ENCODE peak calls at places on chromosome 4, in eight cellular contexts. One of them, this sample, is unnamed.
A peak's percentile ranks its signal among the peaks of the same experiment; 100 is the strongest.

GRCh38 chr4:182917182-182918043 is at the start of gene DCTD:
- DNase-seq in sciatic nerve: peak; percentile 88
- DNase-seq in ACHN: peak; percentile 72
- DNase-seq in lower lobe of right lung: peak; percentile 88
- DNase-seq in stimulated activated CD4-positive, alpha-beta T cell treated with anti-CD3 and anti-CD28 coated beads, Interleukin-4, amount 100 ng/mL, for 48 hours: peak; percentile 61
- DNase-seq in DMS79: no peak
- DNase-seq in ELR: peak; percentile 69
- DNase-seq in NCI-H1092: peak; percentile 55
- DNase-seq in this sample: peak; percentile 70

GRCh38 chr4:31613946-31614623 is 893.9 kb downstream of the PCDH7 start:
- DNase-seq in ELR: peak; percentile 21
- DNase-seq in ACHN: peak; percentile 98
- DNase-seq in lower lobe of right lung: no peak
- DNase-seq in sciatic nerve: no peak
- DNase-seq in stimulated activated CD4-positive, alpha-beta T cell treated with anti-CD3 and anti-CD28 coated beads, Interleukin-4, amount 100 ng/mL, for 48 hours: no peak
- DNase-seq in DMS79: no peak
- DNase-seq in NCI-H1092: no peak
- DNase-seq in this sample: no peak

GRCh38 chr4:89754531-89754930 is 82.4 kb downstream of the SNCA start:
- DNase-seq in ELR: peak; percentile 22
- DNase-seq in lower lobe of right lung: no peak
- DNase-seq in NCI-H1092: no peak
- DNase-seq in DMS79: no peak
- DNase-seq in stimulated activated CD4-positive, alpha-beta T cell treated with anti-CD3 and anti-CD28 coated beads, Interleukin-4, amount 100 ng/mL, for 48 hours: no peak
- DNase-seq in sciatic nerve: no peak
- DNase-seq in ACHN: no peak
- DNase-seq in this sample: peak; percentile 11

GRCh38 chr4:80173387-80173786 is 23.9 kb upstream of the PRDM8 start:
- DNase-seq in lower lobe of right lung: no peak
- DNase-seq in ELR: peak; percentile 88
- DNase-seq in stimulated activated CD4-positive, alpha-beta T cell treated with anti-CD3 and anti-CD28 coated beads, Interleukin-4, amount 100 ng/mL, for 48 hours: no peak
- DNase-seq in DMS79: no peak
- DNase-seq in NCI-H1092: no peak
- DNase-seq in sciatic nerve: no peak
- DNase-seq in ACHN: no peak
- DNase-seq in this sample: peak; percentile 88

GRCh38 chr4:111923786-111924185 is 221.5 kb upstream of the FAM241A start:
- DNase-seq in NCI-H1092: no peak
- DNase-seq in DMS79: no peak
- DNase-seq in stimulated activated CD4-positive, alpha-beta T cell treated with anti-CD3 and anti-CD28 coated beads, Interleukin-4, amount 100 ng/mL, for 48 hours: no peak
- DNase-seq in sciatic nerve: no peak
- DNase-seq in lower lobe of right lung: no peak
- DNase-seq in ACHN: no peak
- DNase-seq in ELR: peak; percentile 87
- DNase-seq in this sample: no peak

GRCh38 chr4:167232805-167233522 is 1.3 kb downstream of the SPOCK3 start:
- DNase-seq in sciatic nerve: no peak
- DNase-seq in ELR: peak; percentile 26
- DNase-seq in stimulated activated CD4-positive, alpha-beta T cell treated with anti-CD3 and anti-CD28 coated beads, Interleukin-4, amount 100 ng/mL, for 48 hours: no peak
- DNase-seq in ACHN: no peak
- DNase-seq in DMS79: no peak
- DNase-seq in NCI-H1092: no peak
- DNase-seq in lower lobe of right lung: no peak
- DNase-seq in this sample: no peak

GRCh38 chr4:128600996-128601857 is 208.3 kb upstream of the JADE1 start:
- DNase-seq in DMS79: peak; percentile 77
- DNase-seq in ELR: peak; percentile 97
- DNase-seq in sciatic nerve: peak; percentile 59
- DNase-seq in lower lobe of right lung: peak; percentile 72
- DNase-seq in NCI-H1092: peak; percentile 84
- DNase-seq in ACHN: peak; percentile 94
- DNase-seq in stimulated activated CD4-positive, alpha-beta T cell treated with anti-CD3 and anti-CD28 coated beads, Interleukin-4, amount 100 ng/mL, for 48 hours: no peak
- DNase-seq in this sample: peak; percentile 93

GRCh38 chr4:7805533-7806079 is 134.1 kb downstream of the AFAP1 start:
- DNase-seq in DMS79: peak; percentile 29
- DNase-seq in ELR: peak; percentile 73
- DNase-seq in NCI-H1092: peak; percentile 26
- DNase-seq in ACHN: peak; percentile 92
- DNase-seq in stimulated activated CD4-positive, alpha-beta T cell treated with anti-CD3 and anti-CD28 coated beads, Interleukin-4, amount 100 ng/mL, for 48 hours: no peak
- DNase-seq in sciatic nerve: no peak
- DNase-seq in lower lobe of right lung: peak; percentile 85
- DNase-seq in this sample: peak; percentile 85

GRCh38 chr4:174709531-174709930 is 119.5 kb downstream of the GLRA3 start:
- DNase-seq in NCI-H1092: no peak
- DNase-seq in ACHN: no peak
- DNase-seq in sciatic nerve: no peak
- DNase-seq in lower lobe of right lung: no peak
- DNase-seq in ELR: no peak
- DNase-seq in DMS79: no peak
- DNase-seq in stimulated activated CD4-positive, alpha-beta T cell treated with anti-CD3 and anti-CD28 coated beads, Interleukin-4, amount 100 ng/mL, for 48 hours: no peak
- DNase-seq in this sample: no peak

GRCh38 chr4:159042097-159042605 is 60.7 kb upstream of the RAPGEF2 start:
- DNase-seq in NCI-H1092: peak; percentile 10
- DNase-seq in ELR: no peak
- DNase-seq in lower lobe of right lung: no peak
- DNase-seq in stimulated activated CD4-positive, alpha-beta T cell treated with anti-CD3 and anti-CD28 coated beads, Interleukin-4, amount 100 ng/mL, for 48 hours: no peak
- DNase-seq in sciatic nerve: no peak
- DNase-seq in ACHN: no peak
- DNase-seq in DMS79: no peak
- DNase-seq in this sample: no peak

GRCh38 chr4:37043342-37043741 is 201.2 kb upstream of the NWD2 start:
- DNase-seq in DMS79: no peak
- DNase-seq in lower lobe of right lung: no peak
- DNase-seq in ELR: no peak
- DNase-seq in ACHN: no peak
- DNase-seq in NCI-H1092: no peak
- DNase-seq in stimulated activated CD4-positive, alpha-beta T cell treated with anti-CD3 and anti-CD28 coated beads, Interleukin-4, amount 100 ng/mL, for 48 hours: no peak
- DNase-seq in sciatic nerve: no peak
- DNase-seq in this sample: no peak

GRCh38 chr4:143411527-143412480 is 75.1 kb downstream of the GAB1 start:
- DNase-seq in DMS79: no peak
- DNase-seq in sciatic nerve: no peak
- DNase-seq in ACHN: no peak
- DNase-seq in ELR: peak; percentile 17
- DNase-seq in NCI-H1092: no peak
- DNase-seq in lower lobe of right lung: no peak
- DNase-seq in stimulated activated CD4-positive, alpha-beta T cell treated with anti-CD3 and anti-CD28 coated beads, Interleukin-4, amount 100 ng/mL, for 48 hours: no peak
- DNase-seq in this sample: peak; percentile 88

GRCh38 chr4:166422475-166422874 is 549.4 kb downstream of the TLL1 start:
- DNase-seq in NCI-H1092: no peak
- DNase-seq in sciatic nerve: no peak
- DNase-seq in lower lobe of right lung: no peak
- DNase-seq in ELR: peak; percentile 76
- DNase-seq in DMS79: no peak
- DNase-seq in stimulated activated CD4-positive, alpha-beta T cell treated with anti-CD3 and anti-CD28 coated beads, Interleukin-4, amount 100 ng/mL, for 48 hours: no peak
- DNase-seq in ACHN: peak; percentile 21
- DNase-seq in this sample: no peak

GRCh38 chr4:178205826-178206225 is 763.6 kb upstream of the AGA start:
- DNase-seq in DMS79: no peak
- DNase-seq in ELR: peak; percentile 61
- DNase-seq in stimulated activated CD4-positive, alpha-beta T cell treated with anti-CD3 and anti-CD28 coated beads, Interleukin-4, amount 100 ng/mL, for 48 hours: no peak
- DNase-seq in NCI-H1092: no peak
- DNase-seq in lower lobe of right lung: no peak
- DNase-seq in ACHN: no peak
- DNase-seq in sciatic nerve: no peak
- DNase-seq in this sample: no peak

GRCh38 chr4:147034372-147034771 is 88.7 kb upstream of the TTC29 start:
- DNase-seq in ELR: no peak
- DNase-seq in DMS79: no peak
- DNase-seq in sciatic nerve: no peak
- DNase-seq in ACHN: no peak
- DNase-seq in stimulated activated CD4-positive, alpha-beta T cell treated with anti-CD3 and anti-CD28 coated beads, Interleukin-4, amount 100 ng/mL, for 48 hours: no peak
- DNase-seq in lower lobe of right lung: no peak
- DNase-seq in NCI-H1092: no peak
- DNase-seq in this sample: no peak

GRCh38 chr4:118994030-118994429 is 105.4 kb downstream of the SYNPO2 start:
- DNase-seq in sciatic nerve: no peak
- DNase-seq in lower lobe of right lung: no peak
- DNase-seq in DMS79: no peak
- DNase-seq in NCI-H1092: no peak
- DNase-seq in stimulated activated CD4-positive, alpha-beta T cell treated with anti-CD3 and anti-CD28 coated beads, Interleukin-4, amount 100 ng/mL, for 48 hours: no peak
- DNase-seq in ACHN: no peak
- DNase-seq in ELR: peak; percentile 8
- DNase-seq in this sample: no peak

GRCh38 chr4:140497428-140497775 is 691 bp downstream of the MGAT4D start:
- DNase-seq in sciatic nerve: no peak
- DNase-seq in NCI-H1092: no peak
- DNase-seq in lower lobe of right lung: no peak
- DNase-seq in stimulated activated CD4-positive, alpha-beta T cell treated with anti-CD3 and anti-CD28 coated beads, Interleukin-4, amount 100 ng/mL, for 48 hours: no peak
- DNase-seq in DMS79: no peak
- DNase-seq in ACHN: no peak
- DNase-seq in ELR: no peak
- DNase-seq in this sample: no peak

GRCh38 chr4:177302371-177303100 is 7.1 kb upstream of the NEIL3 start:
- DNase-seq in DMS79: no peak
- DNase-seq in lower lobe of right lung: no peak
- DNase-seq in sciatic nerve: no peak
- DNase-seq in ELR: no peak
- DNase-seq in ACHN: no peak
- DNase-seq in NCI-H1092: no peak
- DNase-seq in stimulated activated CD4-positive, alpha-beta T cell treated with anti-CD3 and anti-CD28 coated beads, Interleukin-4, amount 100 ng/mL, for 48 hours: no peak
- DNase-seq in this sample: no peak

GRCh38 chr4:174658246-174658645 is 136.0 kb upstream of the HPGD start:
- DNase-seq in lower lobe of right lung: no peak
- DNase-seq in sciatic nerve: no peak
- DNase-seq in stimulated activated CD4-positive, alpha-beta T cell treated with anti-CD3 and anti-CD28 coated beads, Interleukin-4, amount 100 ng/mL, for 48 hours: no peak
- DNase-seq in ACHN: no peak
- DNase-seq in DMS79: no peak
- DNase-seq in ELR: no peak
- DNase-seq in NCI-H1092: no peak
- DNase-seq in this sample: no peak

GRCh38 chr4:139177049-139177887 is at the start of gene ELF2:
- DNase-seq in lower lobe of right lung: peak; percentile 95
- DNase-seq in ACHN: peak; percentile 88
- DNase-seq in ELR: peak; percentile 87
- DNase-seq in NCI-H1092: peak; percentile 84
- DNase-seq in sciatic nerve: peak; percentile 95
- DNase-seq in stimulated activated CD4-positive, alpha-beta T cell treated with anti-CD3 and anti-CD28 coated beads, Interleukin-4, amount 100 ng/mL, for 48 hours: peak; percentile 72
- DNase-seq in DMS79: peak; percentile 50
- DNase-seq in this sample: peak; percentile 93

GRCh38 chr4:129344058-129344457 is 248.1 kb downstream of the C4orf33 start:
- DNase-seq in stimulated activated CD4-positive, alpha-beta T cell treated with anti-CD3 and anti-CD28 coated beads, Interleukin-4, amount 100 ng/mL, for 48 hours: no peak
- DNase-seq in ELR: peak; percentile 63
- DNase-seq in DMS79: no peak
- DNase-seq in lower lobe of right lung: no peak
- DNase-seq in sciatic nerve: no peak
- DNase-seq in NCI-H1092: peak; percentile 5
- DNase-seq in ACHN: peak; percentile 27
- DNase-seq in this sample: peak; percentile 68

GRCh38 chr4:123659759-123660158 is 263.2 kb downstream of the SPRY1 start:
- DNase-seq in DMS79: no peak
- DNase-seq in ACHN: peak; percentile 2
- DNase-seq in stimulated activated CD4-positive, alpha-beta T cell treated with anti-CD3 and anti-CD28 coated beads, Interleukin-4, amount 100 ng/mL, for 48 hours: no peak
- DNase-seq in sciatic nerve: no peak
- DNase-seq in ELR: peak; percentile 14
- DNase-seq in lower lobe of right lung: no peak
- DNase-seq in NCI-H1092: no peak
- DNase-seq in this sample: peak; percentile 27

GRCh38 chr4:176187610-176188009 is 7.8 kb downstream of the SPATA4 start:
- DNase-seq in ELR: peak; percentile 78
- DNase-seq in NCI-H1092: no peak
- DNase-seq in stimulated activated CD4-positive, alpha-beta T cell treated with anti-CD3 and anti-CD28 coated beads, Interleukin-4, amount 100 ng/mL, for 48 hours: no peak
- DNase-seq in ACHN: peak; percentile 57
- DNase-seq in lower lobe of right lung: no peak
- DNase-seq in DMS79: no peak
- DNase-seq in sciatic nerve: no peak
- DNase-seq in this sample: no peak

GRCh38 chr4:176919631-176920030 is 126.9 kb upstream of the VEGFC start:
- DNase-seq in NCI-H1092: no peak
- DNase-seq in sciatic nerve: no peak
- DNase-seq in stimulated activated CD4-positive, alpha-beta T cell treated with anti-CD3 and anti-CD28 coated beads, Interleukin-4, amount 100 ng/mL, for 48 hours: no peak
- DNase-seq in lower lobe of right lung: no peak
- DNase-seq in DMS79: no peak
- DNase-seq in ACHN: no peak
- DNase-seq in ELR: peak; percentile 47
- DNase-seq in this sample: no peak

GRCh38 chr4:94976371-94977011 is 218.7 kb downstream of the BMPR1B start:
- DNase-seq in ACHN: no peak
- DNase-seq in sciatic nerve: no peak
- DNase-seq in NCI-H1092: no peak
- DNase-seq in ELR: no peak
- DNase-seq in stimulated activated CD4-positive, alpha-beta T cell treated with anti-CD3 and anti-CD28 coated beads, Interleukin-4, amount 100 ng/mL, for 48 hours: no peak
- DNase-seq in lower lobe of right lung: no peak
- DNase-seq in DMS79: no peak
- DNase-seq in this sample: no peak

GRCh38 chr4:66489783-66490452 is 819.6 kb upstream of the EPHA5 start:
- DNase-seq in ELR: peak; percentile 75
- DNase-seq in stimulated activated CD4-positive, alpha-beta T cell treated with anti-CD3 and anti-CD28 coated beads, Interleukin-4, amount 100 ng/mL, for 48 hours: no peak
- DNase-seq in sciatic nerve: no peak
- DNase-seq in NCI-H1092: no peak
- DNase-seq in DMS79: no peak
- DNase-seq in lower lobe of right lung: no peak
- DNase-seq in ACHN: peak; percentile 59
- DNase-seq in this sample: no peak

GRCh38 chr4:120922390-120923200 is at the start of gene PRDM5:
- DNase-seq in lower lobe of right lung: peak; percentile 65
- DNase-seq in ELR: peak; percentile 61
- DNase-seq in stimulated activated CD4-positive, alpha-beta T cell treated with anti-CD3 and anti-CD28 coated beads, Interleukin-4, amount 100 ng/mL, for 48 hours: peak; percentile 7
- DNase-seq in ACHN: peak; percentile 8
- DNase-seq in DMS79: no peak
- DNase-seq in NCI-H1092: no peak
- DNase-seq in sciatic nerve: peak; percentile 80
- DNase-seq in this sample: peak; percentile 50

GRCh38 chr4:42344260-42344659 is 53.0 kb upstream of the SHISA3 start:
- DNase-seq in lower lobe of right lung: no peak
- DNase-seq in DMS79: no peak
- DNase-seq in sciatic nerve: no peak
- DNase-seq in stimulated activated CD4-positive, alpha-beta T cell treated with anti-CD3 and anti-CD28 coated beads, Interleukin-4, amount 100 ng/mL, for 48 hours: no peak
- DNase-seq in ACHN: no peak
- DNase-seq in ELR: no peak
- DNase-seq in NCI-H1092: no peak
- DNase-seq in this sample: no peak

GRCh38 chr4:127781303-127782024 is 658 bp upstream of the HSPA4L start:
- DNase-seq in NCI-H1092: no peak
- DNase-seq in DMS79: no peak
- DNase-seq in stimulated activated CD4-positive, alpha-beta T cell treated with anti-CD3 and anti-CD28 coated beads, Interleukin-4, amount 100 ng/mL, for 48 hours: no peak
- DNase-seq in lower lobe of right lung: peak; percentile 46
- DNase-seq in sciatic nerve: peak; percentile 56
- DNase-seq in ELR: peak; percentile 60
- DNase-seq in ACHN: peak; percentile 27
- DNase-seq in this sample: peak; percentile 73

This sample was measured in lung microvascular endothelial cell.